ENCODE peak calls at places on chromosome 19, in nine cellular contexts. One of them, this sample, is unnamed.
A peak's percentile ranks its signal among the peaks of the same experiment; 100 is the strongest.

GRCh38 chr19:44597131-44597491 is 16.3 kb upstream of the IGSF23 start:
- DNase-seq in activated naive CD4-positive, alpha-beta T cell treated with anti-CD3 and anti-CD28 coated beads, Interleukin-2, amount 50 U/mL, for 16 hours: no peak
- DNase-seq in Panc1: no peak
- DNase-seq in stimulated activated naive CD4-positive, alpha-beta T cell: no peak
- DNase-seq in fibroblast of lung: no peak
- DNase-seq in GM12892: no peak
- DNase-seq in endothelial cell of umbilical vein: no peak
- DNase-seq in EH: no peak
- DNase-seq in H54: no peak
- DNase-seq in this sample: no peak

GRCh38 chr19:3284759-3285646 is 60.5 kb downstream of the CELF5 start:
- DNase-seq in activated naive CD4-positive, alpha-beta T cell treated with anti-CD3 and anti-CD28 coated beads, Interleukin-2, amount 50 U/mL, for 16 hours: peak; percentile 70
- DNase-seq in Panc1: peak; percentile 88
- DNase-seq in stimulated activated naive CD4-positive, alpha-beta T cell: peak; percentile 43
- DNase-seq in fibroblast of lung: peak; percentile 47
- DNase-seq in GM12892: no peak
- DNase-seq in endothelial cell of umbilical vein: peak; percentile 22
- DNase-seq in EH: peak; percentile 65
- DNase-seq in H54: peak; percentile 70
- DNase-seq in this sample: peak; percentile 37

GRCh38 chr19:55085923-55086715 is 10.4 kb downstream of the EPS8L1 start:
- DNase-seq in activated naive CD4-positive, alpha-beta T cell treated with anti-CD3 and anti-CD28 coated beads, Interleukin-2, amount 50 U/mL, for 16 hours: no peak
- DNase-seq in Panc1: no peak
- DNase-seq in stimulated activated naive CD4-positive, alpha-beta T cell: no peak
- DNase-seq in fibroblast of lung: no peak
- DNase-seq in GM12892: no peak
- DNase-seq in endothelial cell of umbilical vein: no peak
- DNase-seq in EH: no peak
- DNase-seq in H54: no peak
- DNase-seq in this sample: no peak

GRCh38 chr19:19134687-19135158 is 3.6 kb downstream of the TMEM161A start:
- DNase-seq in activated naive CD4-positive, alpha-beta T cell treated with anti-CD3 and anti-CD28 coated beads, Interleukin-2, amount 50 U/mL, for 16 hours: peak; percentile 61
- DNase-seq in Panc1: no peak
- DNase-seq in stimulated activated naive CD4-positive, alpha-beta T cell: no peak
- DNase-seq in fibroblast of lung: no peak
- DNase-seq in GM12892: no peak
- DNase-seq in endothelial cell of umbilical vein: no peak
- DNase-seq in EH: no peak
- DNase-seq in H54: no peak
- DNase-seq in this sample: peak; percentile 31

GRCh38 chr19:47275866-47276461 is 1.3 kb downstream of the INAFM1 start:
- DNase-seq in activated naive CD4-positive, alpha-beta T cell treated with anti-CD3 and anti-CD28 coated beads, Interleukin-2, amount 50 U/mL, for 16 hours: no peak
- DNase-seq in Panc1: no peak
- DNase-seq in stimulated activated naive CD4-positive, alpha-beta T cell: no peak
- DNase-seq in fibroblast of lung: peak; percentile 42
- DNase-seq in GM12892: no peak
- DNase-seq in endothelial cell of umbilical vein: no peak
- DNase-seq in EH: peak; percentile 83
- DNase-seq in H54: no peak
- DNase-seq in this sample: no peak

GRCh38 chr19:51978882-51979281 is 7.8 kb downstream of the ZNF350 start:
- DNase-seq in activated naive CD4-positive, alpha-beta T cell treated with anti-CD3 and anti-CD28 coated beads, Interleukin-2, amount 50 U/mL, for 16 hours: no peak
- DNase-seq in Panc1: no peak
- DNase-seq in stimulated activated naive CD4-positive, alpha-beta T cell: no peak
- DNase-seq in fibroblast of lung: no peak
- DNase-seq in GM12892: no peak
- DNase-seq in endothelial cell of umbilical vein: no peak
- DNase-seq in EH: no peak
- DNase-seq in H54: no peak
- DNase-seq in this sample: no peak

GRCh38 chr19:56170261-56170660 is 5.5 kb upstream of the GALP start:
- DNase-seq in activated naive CD4-positive, alpha-beta T cell treated with anti-CD3 and anti-CD28 coated beads, Interleukin-2, amount 50 U/mL, for 16 hours: no peak
- DNase-seq in Panc1: peak; percentile 39
- DNase-seq in stimulated activated naive CD4-positive, alpha-beta T cell: no peak
- DNase-seq in fibroblast of lung: no peak
- DNase-seq in GM12892: no peak
- DNase-seq in endothelial cell of umbilical vein: no peak
- DNase-seq in EH: no peak
- DNase-seq in H54: peak; percentile 99
- DNase-seq in this sample: no peak

GRCh38 chr19:47210689-47211316 is 20.2 kb downstream of the BBC3 start:
- DNase-seq in activated naive CD4-positive, alpha-beta T cell treated with anti-CD3 and anti-CD28 coated beads, Interleukin-2, amount 50 U/mL, for 16 hours: peak; percentile 77
- DNase-seq in Panc1: peak; percentile 73
- DNase-seq in stimulated activated naive CD4-positive, alpha-beta T cell: peak; percentile 59
- DNase-seq in fibroblast of lung: peak; percentile 88
- DNase-seq in GM12892: no peak
- DNase-seq in endothelial cell of umbilical vein: peak; percentile 91
- DNase-seq in EH: peak; percentile 85
- DNase-seq in H54: no peak
- DNase-seq in this sample: peak; percentile 52

GRCh38 chr19:14550201-14550754 is 20.9 kb downstream of the TECR start:
- DNase-seq in activated naive CD4-positive, alpha-beta T cell treated with anti-CD3 and anti-CD28 coated beads, Interleukin-2, amount 50 U/mL, for 16 hours: no peak
- DNase-seq in Panc1: no peak
- DNase-seq in stimulated activated naive CD4-positive, alpha-beta T cell: no peak
- DNase-seq in fibroblast of lung: no peak
- DNase-seq in GM12892: no peak
- DNase-seq in endothelial cell of umbilical vein: no peak
- DNase-seq in EH: no peak
- DNase-seq in H54: no peak
- DNase-seq in this sample: no peak

GRCh38 chr19:17341845-17342244 is 4.5 kb downstream of the GTPBP3 start:
- DNase-seq in activated naive CD4-positive, alpha-beta T cell treated with anti-CD3 and anti-CD28 coated beads, Interleukin-2, amount 50 U/mL, for 16 hours: no peak
- DNase-seq in Panc1: no peak
- DNase-seq in stimulated activated naive CD4-positive, alpha-beta T cell: no peak
- DNase-seq in fibroblast of lung: no peak
- DNase-seq in GM12892: no peak
- DNase-seq in endothelial cell of umbilical vein: no peak
- DNase-seq in EH: no peak
- DNase-seq in H54: no peak
- DNase-seq in this sample: no peak

GRCh38 chr19:28710278-28710677 is 502.7 kb downstream of the UQCRFS1 start:
- DNase-seq in activated naive CD4-positive, alpha-beta T cell treated with anti-CD3 and anti-CD28 coated beads, Interleukin-2, amount 50 U/mL, for 16 hours: no peak
- DNase-seq in Panc1: peak; percentile 72
- DNase-seq in stimulated activated naive CD4-positive, alpha-beta T cell: no peak
- DNase-seq in fibroblast of lung: peak; percentile 81
- DNase-seq in GM12892: no peak
- DNase-seq in endothelial cell of umbilical vein: peak; percentile 54
- DNase-seq in EH: peak; percentile 74
- DNase-seq in H54: no peak
- DNase-seq in this sample: peak; percentile 41

GRCh38 chr19:7888145-7888825 is at the start of gene LRRC8E:
- DNase-seq in activated naive CD4-positive, alpha-beta T cell treated with anti-CD3 and anti-CD28 coated beads, Interleukin-2, amount 50 U/mL, for 16 hours: peak; percentile 60
- DNase-seq in Panc1: no peak
- DNase-seq in stimulated activated naive CD4-positive, alpha-beta T cell: no peak
- DNase-seq in fibroblast of lung: peak; percentile 44
- DNase-seq in GM12892: no peak
- DNase-seq in endothelial cell of umbilical vein: peak; percentile 33
- DNase-seq in EH: peak; percentile 83
- DNase-seq in H54: peak; percentile 74
- DNase-seq in this sample: no peak

GRCh38 chr19:35644987-35645679 is 3.0 kb upstream of the COX6B1 start:
- DNase-seq in activated naive CD4-positive, alpha-beta T cell treated with anti-CD3 and anti-CD28 coated beads, Interleukin-2, amount 50 U/mL, for 16 hours: peak; percentile 84
- DNase-seq in Panc1: peak; percentile 51
- DNase-seq in stimulated activated naive CD4-positive, alpha-beta T cell: peak; percentile 27
- DNase-seq in fibroblast of lung: peak; percentile 42
- DNase-seq in GM12892: no peak
- DNase-seq in endothelial cell of umbilical vein: peak; percentile 54
- DNase-seq in EH: peak; percentile 72
- DNase-seq in H54: no peak
- DNase-seq in this sample: peak; percentile 68

GRCh38 chr19:35773020-35773809 is 2.1 kb upstream of the ARHGAP33 start:
- DNase-seq in activated naive CD4-positive, alpha-beta T cell treated with anti-CD3 and anti-CD28 coated beads, Interleukin-2, amount 50 U/mL, for 16 hours: no peak
- DNase-seq in Panc1: no peak
- DNase-seq in stimulated activated naive CD4-positive, alpha-beta T cell: no peak
- DNase-seq in fibroblast of lung: peak; percentile 42
- DNase-seq in GM12892: no peak
- DNase-seq in endothelial cell of umbilical vein: no peak
- DNase-seq in EH: no peak
- DNase-seq in H54: peak; percentile 67
- DNase-seq in this sample: no peak

GRCh38 chr19:48271531-48272151 is 1.8 kb downstream of the ZNF114 start:
- DNase-seq in activated naive CD4-positive, alpha-beta T cell treated with anti-CD3 and anti-CD28 coated beads, Interleukin-2, amount 50 U/mL, for 16 hours: peak; percentile 15
- DNase-seq in Panc1: no peak
- DNase-seq in stimulated activated naive CD4-positive, alpha-beta T cell: no peak
- DNase-seq in fibroblast of lung: peak; percentile 50
- DNase-seq in GM12892: no peak
- DNase-seq in endothelial cell of umbilical vein: peak; percentile 31
- DNase-seq in EH: peak; percentile 49
- DNase-seq in H54: no peak
- DNase-seq in this sample: peak; percentile 55

GRCh38 chr19:56837492-56837891 is 3.0 kb downstream of the PEG3 start:
- DNase-seq in activated naive CD4-positive, alpha-beta T cell treated with anti-CD3 and anti-CD28 coated beads, Interleukin-2, amount 50 U/mL, for 16 hours: no peak
- DNase-seq in Panc1: no peak
- DNase-seq in stimulated activated naive CD4-positive, alpha-beta T cell: no peak
- DNase-seq in fibroblast of lung: peak; percentile 67
- DNase-seq in GM12892: no peak
- DNase-seq in endothelial cell of umbilical vein: no peak
- DNase-seq in EH: no peak
- DNase-seq in H54: no peak
- DNase-seq in this sample: peak; percentile 88

GRCh38 chr19:9498183-9498902 is at the start of gene ZNF560:
- DNase-seq in activated naive CD4-positive, alpha-beta T cell treated with anti-CD3 and anti-CD28 coated beads, Interleukin-2, amount 50 U/mL, for 16 hours: no peak
- DNase-seq in Panc1: no peak
- DNase-seq in stimulated activated naive CD4-positive, alpha-beta T cell: no peak
- DNase-seq in fibroblast of lung: peak; percentile 68
- DNase-seq in GM12892: no peak
- DNase-seq in endothelial cell of umbilical vein: no peak
- DNase-seq in EH: peak; percentile 4
- DNase-seq in H54: no peak
- DNase-seq in this sample: peak; percentile 83

GRCh38 chr19:4115050-4115817 is 8.7 kb downstream of the MAP2K2 start:
- DNase-seq in activated naive CD4-positive, alpha-beta T cell treated with anti-CD3 and anti-CD28 coated beads, Interleukin-2, amount 50 U/mL, for 16 hours: peak; percentile 33
- DNase-seq in Panc1: no peak
- DNase-seq in stimulated activated naive CD4-positive, alpha-beta T cell: peak; percentile 61
- DNase-seq in fibroblast of lung: no peak
- DNase-seq in GM12892: peak; percentile 86
- DNase-seq in endothelial cell of umbilical vein: no peak
- DNase-seq in EH: no peak
- DNase-seq in H54: no peak
- DNase-seq in this sample: no peak

GRCh38 chr19:39329948-39330347 is 5.9 kb downstream of the GMFG start:
- DNase-seq in activated naive CD4-positive, alpha-beta T cell treated with anti-CD3 and anti-CD28 coated beads, Interleukin-2, amount 50 U/mL, for 16 hours: no peak
- DNase-seq in Panc1: no peak
- DNase-seq in stimulated activated naive CD4-positive, alpha-beta T cell: no peak
- DNase-seq in fibroblast of lung: no peak
- DNase-seq in GM12892: no peak
- DNase-seq in endothelial cell of umbilical vein: no peak
- DNase-seq in EH: no peak
- DNase-seq in H54: no peak
- DNase-seq in this sample: no peak

GRCh38 chr19:9161427-9161826 is 17.4 kb upstream of the OR7D2 start:
- DNase-seq in activated naive CD4-positive, alpha-beta T cell treated with anti-CD3 and anti-CD28 coated beads, Interleukin-2, amount 50 U/mL, for 16 hours: no peak
- DNase-seq in Panc1: no peak
- DNase-seq in stimulated activated naive CD4-positive, alpha-beta T cell: no peak
- DNase-seq in fibroblast of lung: no peak
- DNase-seq in GM12892: no peak
- DNase-seq in endothelial cell of umbilical vein: no peak
- DNase-seq in EH: no peak
- DNase-seq in H54: no peak
- DNase-seq in this sample: no peak

GRCh38 chr19:51372649-51373504 is at the start of gene NKG7:
- DNase-seq in activated naive CD4-positive, alpha-beta T cell treated with anti-CD3 and anti-CD28 coated beads, Interleukin-2, amount 50 U/mL, for 16 hours: peak; percentile 62
- DNase-seq in Panc1: no peak
- DNase-seq in stimulated activated naive CD4-positive, alpha-beta T cell: no peak
- DNase-seq in fibroblast of lung: no peak
- DNase-seq in GM12892: no peak
- DNase-seq in endothelial cell of umbilical vein: no peak
- DNase-seq in EH: no peak
- DNase-seq in H54: no peak
- DNase-seq in this sample: no peak

GRCh38 chr19:18785179-18786124 is 5.7 kb downstream of the COMP start:
- DNase-seq in activated naive CD4-positive, alpha-beta T cell treated with anti-CD3 and anti-CD28 coated beads, Interleukin-2, amount 50 U/mL, for 16 hours: peak; percentile 66
- DNase-seq in Panc1: no peak
- DNase-seq in stimulated activated naive CD4-positive, alpha-beta T cell: no peak
- DNase-seq in fibroblast of lung: peak; percentile 65
- DNase-seq in GM12892: peak; percentile 93
- DNase-seq in endothelial cell of umbilical vein: peak; percentile 34
- DNase-seq in EH: peak; percentile 67
- DNase-seq in H54: peak; percentile 81
- DNase-seq in this sample: peak; percentile 62

GRCh38 chr19:13138171-13138915 is 11.8 kb downstream of the STX10 start:
- DNase-seq in activated naive CD4-positive, alpha-beta T cell treated with anti-CD3 and anti-CD28 coated beads, Interleukin-2, amount 50 U/mL, for 16 hours: no peak
- DNase-seq in Panc1: no peak
- DNase-seq in stimulated activated naive CD4-positive, alpha-beta T cell: no peak
- DNase-seq in fibroblast of lung: no peak
- DNase-seq in GM12892: no peak
- DNase-seq in endothelial cell of umbilical vein: no peak
- DNase-seq in EH: no peak
- DNase-seq in H54: no peak
- DNase-seq in this sample: no peak

GRCh38 chr19:49119411-49120324 is at the start of gene PPFIA3:
- DNase-seq in activated naive CD4-positive, alpha-beta T cell treated with anti-CD3 and anti-CD28 coated beads, Interleukin-2, amount 50 U/mL, for 16 hours: peak; percentile 19
- DNase-seq in Panc1: no peak
- DNase-seq in stimulated activated naive CD4-positive, alpha-beta T cell: no peak
- DNase-seq in fibroblast of lung: peak; percentile 51
- DNase-seq in GM12892: no peak
- DNase-seq in endothelial cell of umbilical vein: peak; percentile 51
- DNase-seq in EH: peak; percentile 76
- DNase-seq in H54: peak; percentile 57
- DNase-seq in this sample: no peak

GRCh38 chr19:16851031-16851712 is 22.0 kb downstream of the SIN3B start:
- DNase-seq in activated naive CD4-positive, alpha-beta T cell treated with anti-CD3 and anti-CD28 coated beads, Interleukin-2, amount 50 U/mL, for 16 hours: no peak
- DNase-seq in Panc1: no peak
- DNase-seq in stimulated activated naive CD4-positive, alpha-beta T cell: no peak
- DNase-seq in fibroblast of lung: no peak
- DNase-seq in GM12892: no peak
- DNase-seq in endothelial cell of umbilical vein: no peak
- DNase-seq in EH: peak; percentile 72
- DNase-seq in H54: peak; percentile 71
- DNase-seq in this sample: no peak

GRCh38 chr19:37389234-37389633 is 18.3 kb downstream of the ZNF527 start:
- DNase-seq in activated naive CD4-positive, alpha-beta T cell treated with anti-CD3 and anti-CD28 coated beads, Interleukin-2, amount 50 U/mL, for 16 hours: no peak
- DNase-seq in Panc1: no peak
- DNase-seq in stimulated activated naive CD4-positive, alpha-beta T cell: no peak
- DNase-seq in fibroblast of lung: no peak
- DNase-seq in GM12892: no peak
- DNase-seq in endothelial cell of umbilical vein: no peak
- DNase-seq in EH: no peak
- DNase-seq in H54: no peak
- DNase-seq in this sample: no peak

GRCh38 chr19:8663920-8664670 is 33.7 kb downstream of the NFILZ start:
- DNase-seq in activated naive CD4-positive, alpha-beta T cell treated with anti-CD3 and anti-CD28 coated beads, Interleukin-2, amount 50 U/mL, for 16 hours: peak; percentile 32
- DNase-seq in Panc1: no peak
- DNase-seq in stimulated activated naive CD4-positive, alpha-beta T cell: no peak
- DNase-seq in fibroblast of lung: no peak
- DNase-seq in GM12892: no peak
- DNase-seq in endothelial cell of umbilical vein: no peak
- DNase-seq in EH: no peak
- DNase-seq in H54: no peak
- DNase-seq in this sample: no peak

GRCh38 chr19:45331411-45331810 is 8.7 kb upstream of the CKM start:
- DNase-seq in activated naive CD4-positive, alpha-beta T cell treated with anti-CD3 and anti-CD28 coated beads, Interleukin-2, amount 50 U/mL, for 16 hours: no peak
- DNase-seq in Panc1: no peak
- DNase-seq in stimulated activated naive CD4-positive, alpha-beta T cell: no peak
- DNase-seq in fibroblast of lung: no peak
- DNase-seq in GM12892: no peak
- DNase-seq in endothelial cell of umbilical vein: no peak
- DNase-seq in EH: no peak
- DNase-seq in H54: no peak
- DNase-seq in this sample: peak; percentile 42

GRCh38 chr19:12346896-12347295 is 13.5 kb upstream of the ZNF563 start:
- DNase-seq in activated naive CD4-positive, alpha-beta T cell treated with anti-CD3 and anti-CD28 coated beads, Interleukin-2, amount 50 U/mL, for 16 hours: no peak
- DNase-seq in Panc1: no peak
- DNase-seq in stimulated activated naive CD4-positive, alpha-beta T cell: no peak
- DNase-seq in fibroblast of lung: no peak
- DNase-seq in GM12892: no peak
- DNase-seq in endothelial cell of umbilical vein: no peak
- DNase-seq in EH: no peak
- DNase-seq in H54: no peak
- DNase-seq in this sample: no peak

GRCh38 chr19:17841810-17842662 is 5.7 kb downstream of the JAK3 start:
- DNase-seq in activated naive CD4-positive, alpha-beta T cell treated with anti-CD3 and anti-CD28 coated beads, Interleukin-2, amount 50 U/mL, for 16 hours: peak; percentile 66
- DNase-seq in Panc1: peak; percentile 67
- DNase-seq in stimulated activated naive CD4-positive, alpha-beta T cell: peak; percentile 18
- DNase-seq in fibroblast of lung: peak; percentile 83
- DNase-seq in GM12892: no peak
- DNase-seq in endothelial cell of umbilical vein: peak; percentile 72
- DNase-seq in EH: peak; percentile 76
- DNase-seq in H54: peak; percentile 82
- DNase-seq in this sample: peak; percentile 89

GRCh38 chr19:29260477-29261317 is 47.7 kb upstream of the UQCRFS1 start:
- DNase-seq in activated naive CD4-positive, alpha-beta T cell treated with anti-CD3 and anti-CD28 coated beads, Interleukin-2, amount 50 U/mL, for 16 hours: peak; percentile 23
- DNase-seq in Panc1: peak; percentile 18
- DNase-seq in stimulated activated naive CD4-positive, alpha-beta T cell: no peak
- DNase-seq in fibroblast of lung: no peak
- DNase-seq in GM12892: no peak
- DNase-seq in endothelial cell of umbilical vein: no peak
- DNase-seq in EH: peak; percentile 34
- DNase-seq in H54: peak; percentile 38
- DNase-seq in this sample: peak; percentile 61

This sample was measured in SK-N-DZ.